ENCODE peak calls at places on chromosomes 13 and 19, in four cellular contexts. F, C, U and T are unnamed samples. For H3K36me3, the result is how much of the 10 kb centered on the place peaks cover.

GRCh38 chr13:97002581-97002980 is 8.3 kb upstream of the OXGR1 start:
- DNase-seq in F (no peak), U (no peak), C (no peak), T (no peak)

GRCh38 chr13:37681295-37682032 is 82.9 kb upstream of the POSTN start:
- DNase-seq in F (no peak), U (no peak), C (no peak), T (peak)

GRCh38 chr13:50230365-50230978 is 215.2 kb downstream of the KCNRG start:
- DNase-seq in U (no peak), F (no peak), C (no peak), T (no peak)

GRCh38 chr19:47471733-47472457 is at the start of gene SLC8A2:
- DNase-seq in F (peak), C (no peak), U (peak), T (peak)

GRCh38 chr13:112118451-112119064 is 51.6 kb downstream of the SOX1 start:
- DNase-seq in F (no peak), C (no peak), U (peak), T (no peak)

GRCh38 chr19:36604656-36605100 is 435 bp upstream of the ZNF382 start:
- DNase-seq in C (peak), F (no peak), U (peak), T (peak)

GRCh38 chr13:49060698-49061387 is 85.1 kb downstream of the FNDC3A start:
- DNase-seq in U (no peak), C (no peak), F (no peak), T (peak)

GRCh38 chr13:48493851-48494250 is 39.0 kb downstream of the RCBTB2 start:
- DNase-seq in U (no peak), C (no peak), F (no peak), T (peak)

GRCh38 chr13:20090349-20090748 is 70.5 kb downstream of the GJA3 start:
- DNase-seq in C (no peak), U (no peak), F (no peak), T (peak)

GRCh38 chr19:46000497-46001246 is 5.4 kb downstream of the CCDC61 start:
- DNase-seq in U (no peak), F (no peak), C (peak), T (no peak)

GRCh38 chr19:41000310-41000737 is 9.2 kb downstream of the CYP2B6 start:
- DNase-seq in U (no peak), F (no peak), C (no peak), T (peak)

GRCh38 chr13:72760189-72760588 is 21.5 kb downstream of the DIS3 start:
- DNase-seq in U (no peak), C (no peak), F (no peak), T (no peak)

GRCh38 chr13:24254151-24254810 is 55.1 kb upstream of the C1QTNF9 start:
- DNase-seq in C (peak), F (no peak), U (no peak), T (no peak)

GRCh38 chr19:43465468-43466120 is at the start of gene LYPD3:
- DNase-seq in U (no peak), F (peak), C (no peak), T (peak)

GRCh38 chr13:67238277-67238859 is 8.2 kb upstream of the PCDH9 start:
- DNase-seq in C (no peak), F (no peak), U (no peak), T (peak)
- TF ChIP-seq CTCF in C (peak), F (peak), U (no peak), T (peak)

GRCh38 chr19:17577698-17578097 is 22.2 kb downstream of the COLGALT1 start:
- DNase-seq in U (no peak), F (no peak), C (no peak), T (no peak)

GRCh38 chr19:17580470-17581000 is 25.1 kb downstream of the COLGALT1 start:
- DNase-seq in F (no peak), U (no peak), C (no peak), T (no peak)

GRCh38 chr19:17579523-17580244 is 24.2 kb downstream of the COLGALT1 start:
- DNase-seq in U (peak), F (peak), C (peak), T (peak)

GRCh38 chr19:17575871-17576757 is 20.7 kb downstream of the COLGALT1 start:
- DNase-seq in U (peak), C (no peak), F (no peak), T (no peak)

DNA sequence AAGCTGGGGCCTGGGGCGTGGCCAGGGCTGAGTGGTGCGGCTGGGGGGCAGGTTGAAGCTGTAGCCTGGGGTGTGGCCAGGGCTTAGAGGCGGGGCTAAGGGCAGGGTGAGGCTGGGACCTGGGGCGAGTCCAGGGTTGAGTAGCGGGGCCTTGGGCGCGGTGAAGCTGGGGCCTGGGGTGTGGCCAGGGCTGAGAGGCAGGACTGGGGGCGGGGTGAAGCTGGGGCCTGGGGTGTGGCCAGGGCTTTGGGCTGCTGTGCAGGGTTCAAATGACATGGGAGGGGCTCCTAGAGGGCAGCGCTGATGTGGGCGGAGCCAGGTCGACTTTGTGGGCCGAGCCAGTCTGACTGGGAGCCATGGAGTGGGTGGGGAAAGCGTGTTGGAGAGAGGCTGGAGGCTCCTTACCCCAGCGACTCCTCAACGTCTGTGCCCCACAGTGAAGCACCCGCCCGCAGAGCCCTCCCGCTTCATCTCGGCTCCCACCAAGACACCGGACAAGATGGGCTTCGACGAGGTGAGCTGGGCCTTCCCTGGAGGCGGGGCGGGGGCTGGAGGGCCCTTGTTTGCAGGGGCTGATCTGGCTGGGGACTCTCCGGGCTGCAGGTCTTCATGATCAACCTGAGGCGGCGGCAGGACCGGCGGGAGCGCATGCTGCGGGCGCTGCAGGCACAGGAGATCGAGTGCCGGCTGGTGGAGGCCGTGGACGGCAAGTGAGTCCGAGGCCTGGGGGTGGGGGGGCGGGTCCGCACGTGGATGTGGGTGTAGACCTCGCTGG is 21.5 kb downstream of the COLGALT1 start:
- DNase-seq in F (peak), C (peak), U (peak), T (no peak)
- H3K36me3 ChIP-seq in F (under half), C (half or more), U (half or more), T (under half)

GRCh38 chr19:4257025-4257424 is 10.1 kb downstream of the YJU2 start:
- DNase-seq in C (no peak), F (no peak), U (no peak), T (no peak)

GRCh38 chr19:4258181-4258580 is 11.3 kb downstream of the YJU2 start:
- DNase-seq in F (no peak), U (no peak), C (no peak), T (no peak)

GRCh38 chr19:4260605-4261191 is 13.8 kb downstream of the YJU2 start:
- DNase-seq in C (no peak), F (no peak), U (no peak), T (no peak)

GRCh38 chr19:4256563-4256962 is 9.7 kb downstream of the YJU2 start:
- DNase-seq in C (no peak), U (no peak), F (no peak), T (no peak)
- TF ChIP-seq CTCF in C (no peak), U (peak), F (no peak), T (peak)

GRCh38 chr13:100098445-100099116 is 9.7 kb downstream of the PCCA start:
- DNase-seq in F (no peak), C (no peak), U (no peak), T (peak)

GRCh38 chr13:100096526-100096925 is 7.6 kb downstream of the PCCA start:
- DNase-seq in C (no peak), F (no peak), U (no peak), T (no peak)

GRCh38 chr13:100100115-100100879 is 11.4 kb downstream of the PCCA start:
- DNase-seq in F (no peak), U (no peak), C (no peak), T (peak)

GRCh38 chr13:100095498-100095897 is 6.6 kb downstream of the PCCA start:
- DNase-seq in F (no peak), C (no peak), U (no peak), T (no peak)

GRCh38 chr13:100097821-100098220 is 8.9 kb downstream of the PCCA start:
- DNase-seq in F (no peak), C (no peak), U (no peak), T (no peak)
- H3K36me3 ChIP-seq in F (under half), C (under half), U (under half), T (under half)

GRCh38 chr19:11106477-11106876 is 17.2 kb downstream of the LDLR start:
- DNase-seq in U (no peak), F (no peak), C (no peak), T (no peak)
- TF ChIP-seq CTCF in U (no peak), F (no peak), C (no peak), T (no peak)